ENCODE peak calls at places on chromosome 15, in five cellular contexts. Z is GM12878, F is HEK293T, A is HepG2, U is K562. Q is an unnamed sample.

GRCh38 chr15:48505067-48505466 is 140.4 kb downstream of the FBN1 start:
- DNase-seq in Z (no peak), F (no peak), A (no peak), U (no peak), Q (no peak)

GRCh38 chr15:89291934-89292438 is 42.6 kb downstream of the POLG start:
- DNase-seq in Z (no peak), F (no peak), A (no peak), U (no peak), Q (no peak)

GRCh38 chr15:90087454-90088154 is 14.7 kb downstream of the IDH2 start:
- DNase-seq in Z (no peak), F (peak), A (peak), U (peak), Q (peak)

GRCh38 chr15:39495871-39496459 is 84.9 kb upstream of the THBS1 start:
- DNase-seq in Z (no peak), F (no peak), A (no peak), U (no peak), Q (no peak)

GRCh38 chr15:95646484-95646883 is 684.0 kb upstream of the NR2F2 start:
- DNase-seq in Z (no peak), F (no peak), A (no peak), U (no peak), Q (no peak)

GRCh38 chr15:66586155-66586976 is 20.6 kb upstream of the LCTL start:
- DNase-seq in Z (no peak), F (no peak), A (no peak), U (no peak), Q (no peak)

GRCh38 chr15:90481023-90481422 is 48.7 kb upstream of the CRTC3 start:
- DNase-seq in Z (no peak), F (no peak), A (no peak), U (no peak), Q (no peak)

GRCh38 chr15:90249123-90249863 is at the start of gene TTLL13:
- DNase-seq in Z (no peak), F (peak), A (peak), U (peak), Q (peak)

GRCh38 chr15:91473894-91474293 is 373.8 kb downstream of the SV2B start:
- DNase-seq in Z (no peak), F (no peak), A (no peak), U (no peak), Q (no peak)

GRCh38 chr15:57048930-57049550 is 130.6 kb downstream of the TCF12 start:
- DNase-seq in Z (no peak), F (no peak), A (no peak), U (no peak), Q (no peak)

GRCh38 chr15:68637755-68638405 is 59.1 kb downstream of the CORO2B start:
- DNase-seq in Z (no peak), F (no peak), A (no peak), U (no peak), Q (no peak)

GRCh38 chr15:36364377-36364776 is 215.0 kb upstream of the CDIN1 start:
- DNase-seq in Z (no peak), F (no peak), A (no peak), U (no peak), Q (no peak)

GRCh38 chr15:64749167-64749566 is 26.2 kb downstream of the RBPMS2 start:
- DNase-seq in Z (no peak), F (no peak), A (no peak), U (no peak), Q (no peak)

GRCh38 chr15:67444100-67444499 is 76.8 kb upstream of the C15orf61 start:
- DNase-seq in Z (no peak), F (no peak), A (no peak), U (no peak), Q (no peak)

GRCh38 chr15:40103864-40104271 is 4.8 kb downstream of the BMF start:
- DNase-seq in Z (no peak), F (no peak), A (no peak), U (no peak), Q (no peak)

GRCh38 chr15:48617619-48618018 is 27.9 kb downstream of the FBN1 start:
- DNase-seq in Z (no peak), F (no peak), A (no peak), U (no peak), Q (no peak)

GRCh38 chr15:44535509-44536297 is 1.2 kb upstream of the EIF3J start:
- DNase-seq in Z (no peak), F (no peak), A (peak), U (peak), Q (peak)

GRCh38 chr15:88537591-88538317 is 8.7 kb downstream of the DET1 start:
- DNase-seq in Z (no peak), F (no peak), A (no peak), U (no peak), Q (no peak)

GRCh38 chr15:101451192-101451799 is 38.2 kb downstream of the PCSK6 start:
- DNase-seq in Z (no peak), F (no peak), A (no peak), U (peak), Q (peak)

GRCh38 chr15:88657326-88658069 is 18.7 kb downstream of the ISG20 start:
- DNase-seq in Z (no peak), F (peak), A (no peak), U (peak), Q (peak)

GRCh38 chr15:43376017-43376705 is 5.3 kb downstream of the TUBGCP4 start:
- DNase-seq in Z (peak), F (peak), A (peak), U (peak), Q (peak)

GRCh38 chr15:63517614-63518013 is 13.2 kb downstream of the USP3 start:
- DNase-seq in Z (no peak), F (no peak), A (no peak), U (no peak), Q (no peak)

GRCh38 chr15:45604321-45604720 is 17.1 kb downstream of the BLOC1S6 start:
- DNase-seq in Z (no peak), F (no peak), A (no peak), U (no peak), Q (no peak)

GRCh38 chr15:68442041-68442440 is 10.1 kb upstream of the ITGA11 start:
- DNase-seq in Z (no peak), F (no peak), A (no peak), U (no peak), Q (no peak)

GRCh38 chr15:98812711-98813441 is 164.5 kb downstream of the IGF1R start:
- DNase-seq in Z (no peak), F (no peak), A (peak), U (peak), Q (no peak)

GRCh38 chr15:92877000-92877399 is 23.1 kb upstream of the CHD2 start:
- DNase-seq in Z (no peak), F (no peak), A (peak), U (no peak), Q (no peak)

GRCh38 chr15:89088605-89089315 is 504 bp downstream of the ABHD2 start:
- DNase-seq in Z (no peak), F (no peak), A (no peak), U (no peak), Q (no peak)

GRCh38 chr15:74221399-74222230 is 14.5 kb upstream of the CCDC33 start:
- DNase-seq in Z (no peak), F (no peak), A (no peak), U (no peak), Q (no peak)

GRCh38 chr15:33296050-33296449 is 14.7 kb upstream of the RYR3 start:
- DNase-seq in Z (no peak), F (no peak), A (no peak), U (no peak), Q (no peak)

GRCh38 chr15:61997786-61998185 is 62.5 kb downstream of the VPS13C start:
- DNase-seq in Z (no peak), F (no peak), A (no peak), U (no peak), Q (no peak)

GRCh38 chr15:43067717-43068461 is 37.9 kb downstream of the UBR1 start:
- DNase-seq in Z (no peak), F (no peak), A (peak), U (no peak), Q (no peak)

GRCh38 chr15:70014860-70015490 is 82.7 kb downstream of the TLE3 start:
- DNase-seq in Z (peak), F (no peak), A (no peak), U (no peak), Q (no peak)

GRCh38 chr15:66291816-66292215 is 1.6 kb upstream of the DIS3L start:
- DNase-seq in Z (no peak), F (no peak), A (no peak), U (no peak), Q (no peak)

GRCh38 chr15:69359724-69360123 is 54.4 kb upstream of the KIF23 start:
- DNase-seq in Z (no peak), F (no peak), A (no peak), U (no peak), Q (no peak)

GRCh38 chr15:70486451-70487379 is 276.6 kb downstream of the UACA start:
- DNase-seq in Z (peak), F (no peak), A (no peak), U (no peak), Q (no peak)

GRCh38 chr15:52348056-52348745 is 52.6 kb upstream of the MYO5C start:
- DNase-seq in Z (no peak), F (no peak), A (no peak), U (no peak), Q (no peak)

GRCh38 chr15:82937659-82938058 is 14.9 kb downstream of the HOMER2 start:
- DNase-seq in Z (no peak), F (no peak), A (no peak), U (no peak), Q (no peak)

GRCh38 chr15:23647421-23648375 is at the start of gene MAGEL2:
- DNase-seq in Z (no peak), F (no peak), A (no peak), U (no peak), Q (peak)

GRCh38 chr15:67745059-67745993 is 80.0 kb upstream of the SKOR1 start:
- DNase-seq in Z (no peak), F (no peak), A (no peak), U (no peak), Q (no peak)

GRCh38 chr15:85499498-85499897 is 119.1 kb downstream of the AKAP13 start:
- DNase-seq in Z (no peak), F (no peak), A (no peak), U (no peak), Q (no peak)
- TF ChIP-seq FOXM1 in Z (no peak), F (no peak), A (no peak), U (no peak), Q (no peak)

GRCh38 chr15:71585159-71585558 is 225.2 kb upstream of the NR2E3 start:
- DNase-seq in Z (no peak), F (no peak), A (no peak), U (no peak), Q (no peak)
- TF ChIP-seq FOXM1 in Z (no peak), F (no peak), A (no peak), U (no peak), Q (no peak)

DNA sequence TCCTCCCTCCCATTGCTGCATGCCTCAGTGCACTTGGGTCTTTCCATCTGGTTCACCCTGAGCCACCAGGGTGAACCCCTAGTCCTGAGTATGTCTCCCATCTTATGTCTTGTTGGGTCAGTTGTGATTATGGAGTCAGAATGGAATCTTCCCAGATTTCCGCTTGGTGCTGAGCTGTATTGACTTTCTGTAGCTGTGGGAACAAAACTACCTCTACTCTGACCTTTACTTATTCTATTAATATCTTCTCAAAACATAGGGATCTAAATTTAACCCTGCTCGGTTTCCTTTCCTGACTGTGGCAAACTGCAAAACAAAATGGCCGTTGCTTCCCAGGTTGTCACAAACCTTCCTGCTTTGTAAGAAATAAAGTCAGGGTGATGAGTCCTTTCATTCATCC is 295.8 kb upstream of the LYSMD4 start:
- DNase-seq in Z (no peak), F (no peak), A (no peak), U (no peak), Q (no peak)
- TF ChIP-seq FOXM1 in Z (no peak), F (no peak), A (no peak), U (no peak), Q (no peak)

DNA sequence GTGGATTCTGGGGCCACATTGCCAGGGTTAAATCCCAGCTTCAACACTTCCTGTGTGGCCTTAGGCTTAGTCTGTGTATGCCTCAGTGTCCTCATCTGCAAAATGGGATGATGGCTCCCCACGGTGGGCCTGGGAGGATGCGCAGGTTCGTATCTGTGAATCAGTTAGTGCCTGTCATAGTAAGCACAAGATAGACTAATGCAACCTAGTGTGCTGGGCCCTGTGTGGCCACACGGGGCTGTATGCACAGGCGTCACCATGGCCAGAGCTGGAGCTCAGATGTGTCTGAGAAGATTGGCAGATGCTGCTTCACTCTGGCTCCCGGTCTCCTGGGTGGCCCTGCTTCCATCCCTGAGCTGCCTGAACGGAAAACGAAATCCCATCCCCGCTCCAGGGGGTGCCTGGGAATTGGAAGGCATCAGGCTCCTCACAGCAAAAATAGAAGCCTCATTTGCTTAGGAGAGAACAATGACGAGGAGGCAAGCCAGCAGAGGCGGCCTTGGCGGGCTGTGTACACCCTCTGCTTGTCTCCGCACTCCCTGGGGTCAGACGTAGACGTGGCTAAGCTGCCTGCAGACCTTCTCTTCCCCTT is 103.6 kb downstream of the APBA2 start:
- DNase-seq in Z (no peak), F (peak), A (no peak), U (peak), Q (peak)
- TF ChIP-seq FOXM1 in Z (no peak), F (no peak), A (no peak), U (no peak), Q (no peak)

DNA sequence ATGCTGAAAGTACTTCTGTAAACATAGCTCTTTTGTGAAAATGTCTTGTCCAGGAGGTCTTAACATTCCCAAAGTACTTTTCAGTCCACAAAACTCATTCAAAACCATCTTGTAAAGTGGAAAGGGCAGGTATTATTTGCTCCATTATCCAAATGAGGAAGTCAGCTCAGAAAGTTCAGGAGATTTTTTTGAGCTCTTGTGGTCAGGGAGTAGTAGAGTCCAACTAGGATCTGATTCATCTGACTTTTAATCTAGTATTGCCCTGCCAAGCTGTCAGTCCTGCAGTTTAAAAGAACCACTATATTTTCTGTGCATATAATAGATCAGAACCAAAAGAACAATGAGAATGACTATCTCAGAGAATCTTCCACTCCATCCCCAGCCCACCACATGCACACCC is 83.5 kb downstream of the FOXB1 start:
- DNase-seq in Z (no peak), F (no peak), A (no peak), U (no peak), Q (no peak)
- TF ChIP-seq FOXM1 in Z (no peak), F (no peak), A (no peak), U (no peak), Q (no peak)

GRCh38 chr15:31100738-31101137 is 787 bp downstream of the TRPM1 start:
- DNase-seq in Z (no peak), F (no peak), A (no peak), U (no peak), Q (no peak)

GRCh38 chr15:31104048-31104447 is 2.5 kb upstream of the TRPM1 start:
- DNase-seq in Z (no peak), F (no peak), A (no peak), U (no peak), Q (no peak)

GRCh38 chr15:31101262-31102048 is at the start of gene TRPM1:
- DNase-seq in Z (no peak), F (no peak), A (no peak), U (no peak), Q (no peak)

GRCh38 chr15:31102049-31102321 is 460 bp upstream of the TRPM1 start:
- DNase-seq in Z (no peak), F (no peak), A (no peak), U (no peak), Q (peak)

GRCh38 chr15:31102374-31103342 is 1.1 kb upstream of the TRPM1 start:
- DNase-seq in Z (no peak), F (no peak), A (no peak), U (no peak), Q (no peak)
- TF ChIP-seq FOXM1 in Z (no peak), F (no peak), A (no peak), U (no peak), Q (no peak)

GRCh38 chr15:50876989-50877360 is 31.5 kb upstream of the AP4E1 start:
- DNase-seq in Z (no peak), F (peak), A (peak), U (peak), Q (peak)
- TF ChIP-seq FOXM1 in Z (no peak), F (no peak), A (no peak), U (no peak), Q (no peak)